ENCODE peak calls at places on chromosomes 11 and 22, in six cellular contexts. Z is CD4-positive, CD25-positive, alpha-beta regulatory T cell; U is GM23248; Y is kidney; C is keratinocyte; Q is CD8-positive, alpha-beta T cell. J is an unnamed sample.

GRCh38 chr11:15616130-15617105 is 501.7 kb downstream of the INSC start:
- DNase-seq in Y (no peak), Q (no peak), U (no peak), C (no peak), Z (no peak), J (no peak)

GRCh38 chr11:72578991-72579815 is 95.0 kb downstream of the PDE2A start:
- DNase-seq in U (no peak), C (no peak), Z (no peak), Q (no peak), Y (no peak), J (no peak)

GRCh38 chr11:26149585-26149984 is 182.3 kb upstream of the ANO3 start:
- DNase-seq in Q (no peak), U (no peak), Z (no peak), C (no peak), Y (peak; percentile 51), J (no peak)

GRCh38 chr11:134275534-134276395 is at the start of gene GLB1L3:
- DNase-seq in Z (peak; percentile 86), C (no peak), U (peak; percentile 60), Y (no peak), Q (peak; percentile 68), J (peak; percentile 62)

GRCh38 chr11:117826832-117827231 is 2.3 kb upstream of the FXYD2 start:
- DNase-seq in C (no peak), Q (no peak), U (no peak), Y (peak; percentile 77), Z (no peak), J (no peak)

GRCh38 chr11:114399903-114400221 is 449 bp downstream of the C11orf71 start:
- DNase-seq in Z (no peak), C (no peak), Q (no peak), Y (no peak), U (peak; percentile 79), J (no peak)

GRCh38 chr22:26295583-26296126 is 126.4 kb downstream of the SEZ6L start:
- DNase-seq in U (no peak), Y (no peak), Z (no peak), Q (no peak), C (no peak), J (no peak)

GRCh38 chr11:110242188-110242587 is 54.2 kb downstream of the RDX start:
- DNase-seq in Z (no peak), Q (no peak), C (no peak), U (no peak), Y (no peak), J (no peak)

GRCh38 chr11:69964247-69964643 is 113.9 kb upstream of the ANO1 start:
- DNase-seq in Z (no peak), Y (no peak), Q (no peak), C (no peak), U (no peak), J (no peak)

GRCh38 chr11:62555464-62556092 is 9.0 kb upstream of the AHNAK start:
- DNase-seq in Z (peak; percentile 86), Q (peak; percentile 47), Y (peak; percentile 71), C (no peak), U (peak; percentile 49), J (peak; percentile 84)

DNA sequence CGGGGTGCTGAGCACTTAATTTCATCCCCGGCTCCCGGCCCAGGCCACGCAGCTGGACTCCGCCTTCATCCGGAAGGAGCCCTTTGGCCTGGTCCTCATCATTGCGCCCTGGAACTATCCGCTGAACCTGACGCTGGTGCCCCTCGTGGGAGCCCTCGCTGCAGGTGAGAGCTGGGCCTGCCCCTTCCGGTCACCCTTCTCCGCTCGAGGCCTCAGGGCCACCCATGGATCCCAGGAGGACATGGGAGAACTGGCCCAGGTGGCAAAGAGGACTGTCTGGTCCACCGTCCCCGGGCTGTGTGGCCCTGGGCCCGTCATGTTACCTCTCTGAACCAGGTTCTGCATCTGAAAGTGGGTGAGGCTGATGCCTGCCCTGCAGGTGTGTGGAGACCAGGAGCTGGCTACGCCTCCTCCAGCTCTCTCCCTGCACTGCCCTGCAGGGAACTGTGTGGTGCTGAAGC is 8.6 kb downstream of the ALDH3B1 start:
- DNase-seq in Y (no peak), Z (no peak), C (no peak), Q (no peak), U (no peak), J (no peak)
- H3K36me3 ChIP-seq in Y (no peaks in the 10 kb centered on the region), Z (no peaks in the 10 kb centered on the region), C (no peaks in the 10 kb centered on the region), Q (no peaks in the 10 kb centered on the region), U (no peaks in the 10 kb centered on the region), J (no peaks in the 10 kb centered on the region)

DNA sequence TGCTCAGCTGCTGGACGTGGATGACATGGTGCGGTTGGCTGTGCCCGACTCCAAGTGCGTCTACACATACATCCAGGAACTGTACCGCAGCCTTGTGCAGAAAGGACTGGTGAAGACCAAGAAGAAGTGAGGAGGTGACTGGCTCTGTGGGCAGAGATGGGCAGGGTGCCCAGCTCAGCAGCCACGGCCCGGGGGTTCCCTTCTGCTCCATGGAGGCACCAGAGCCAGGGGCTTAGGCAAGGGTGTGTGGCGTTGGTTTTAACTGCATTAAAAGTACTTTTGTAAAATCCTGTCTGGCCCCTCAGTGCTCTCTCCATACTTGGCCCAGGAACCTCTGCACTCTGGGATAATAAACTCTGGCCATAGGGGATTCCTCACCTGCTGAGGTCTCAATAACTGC is 12.6 kb downstream of the SMTNL1 start:
- DNase-seq in Z (no peak), U (no peak), Q (no peak), C (no peak), Y (no peak), J (no peak)
- H3K9me3 ChIP-seq in Z (no peaks in the 10 kb centered on the region), U (no peaks in the 10 kb centered on the region), Q (no peaks in the 10 kb centered on the region), C (no peaks in the 10 kb centered on the region), Y (no peaks in the 10 kb centered on the region), J (no peaks in the 10 kb centered on the region)

GRCh38 chr11:71190551-71190950 is 61.8 kb downstream of the SHANK2 start:
- DNase-seq in C (no peak), Q (no peak), Y (no peak), Z (no peak), U (no peak), J (no peak)
- H3K4me1 ChIP-seq in C (no peaks in the 10 kb centered on the region), Q (no peaks in the 10 kb centered on the region), Y (peaks cover 12% of the 10 kb centered on the region), Z (no peaks in the 10 kb centered on the region), U (no peaks in the 10 kb centered on the region), J (no peaks in the 10 kb centered on the region)

DNA sequence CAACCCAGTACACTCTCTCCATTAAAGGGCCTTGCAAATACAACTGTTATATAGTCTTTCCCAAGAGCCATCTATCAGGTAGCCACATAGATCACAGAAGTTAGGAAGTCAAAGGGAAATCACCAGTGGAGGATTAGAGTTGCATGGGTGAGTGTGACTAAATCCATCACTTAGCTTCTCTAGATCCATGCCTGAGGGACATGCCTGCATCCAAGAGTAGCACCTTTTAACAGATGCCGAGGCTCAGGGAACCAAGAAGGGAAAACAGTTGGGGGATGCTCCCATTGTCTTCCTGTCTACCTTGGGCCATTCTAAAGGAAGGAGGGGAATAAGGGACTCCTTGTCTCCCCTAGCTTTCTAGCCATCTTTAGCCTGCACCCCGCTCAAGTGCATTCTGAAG is 77.9 kb downstream of the XRRA1 start:
- DNase-seq in Y (no peak), C (no peak), Q (no peak), U (no peak), Z (no peak), J (no peak)
- H3K36me3 ChIP-seq in Y (peaks cover 6% of the 10 kb centered on the region), C (peaks cover 16% of the 10 kb centered on the region), Q (peaks cover 6% of the 10 kb centered on the region), U (peaks cover 36% of the 10 kb centered on the region), Z (peaks cover 47% of the 10 kb centered on the region), J (peaks cover 6% of the 10 kb centered on the region)